ENCODE peak calls at places on chromosomes 13 and 19, in six cellular contexts. T is KBM-7, Y is T-helper 2 cell, A is NCI-H774, W is endodermal cell, F is fibroblast of the aortic adventitia. I is an unnamed sample.

GRCh38 chr13:40660270-40660669 is 6.2 kb downstream of the FOXO1 start:
- DNase-seq in T (no peak), Y (no peak), A (no peak), W (no peak), F (peak), I (no peak)

GRCh38 chr13:75415720-75416119 is 66.2 kb downstream of the TBC1D4 start:
- DNase-seq in T (no peak), Y (no peak), A (no peak), W (no peak), F (peak), I (peak)

GRCh38 chr19:29694669-29695627 is 20.1 kb downstream of the C19orf12 start:
- DNase-seq in T (peak), Y (peak), A (no peak), W (peak), F (peak), I (peak)

GRCh38 chr13:50596776-50597203 is 246.7 kb downstream of the DLEU7 start:
- DNase-seq in T (no peak), Y (no peak), A (no peak), W (no peak), F (no peak), I (no peak)

GRCh38 chr13:46345400-46345799 is 41.7 kb downstream of the RUBCNL start:
- DNase-seq in T (no peak), Y (no peak), A (no peak), W (no peak), F (peak), I (no peak)

GRCh38 chr13:33583398-33583797 is 234.6 kb upstream of the RFC3 start:
- DNase-seq in T (no peak), Y (no peak), A (no peak), W (no peak), F (no peak), I (no peak)

GRCh38 chr13:101455863-101456262 is 3.4 kb downstream of the ITGBL1 start:
- DNase-seq in T (no peak), Y (no peak), A (no peak), W (no peak), F (peak), I (peak)

GRCh38 chr13:44306401-44307192 is 67.0 kb upstream of the SERP2 start:
- DNase-seq in T (no peak), Y (no peak), A (no peak), W (peak), F (peak), I (peak)

GRCh38 chr19:54164369-54165068 is 5.0 kb upstream of the LENG1 start:
- DNase-seq in T (no peak), Y (peak), A (peak), W (peak), F (peak), I (no peak)

GRCh38 chr19:41597600-41598041 is 21.7 kb downstream of the CEACAM21 start:
- DNase-seq in T (peak), Y (peak), A (peak), W (peak), F (peak), I (peak)

GRCh38 chr19:13176345-13176744 is 26.1 kb downstream of the IER2 start:
- DNase-seq in T (no peak), Y (no peak), A (no peak), W (no peak), F (no peak), I (no peak)

GRCh38 chr19:44848036-44848804 is 2.1 kb downstream of the NECTIN2 start:
- DNase-seq in T (no peak), Y (no peak), A (no peak), W (peak), F (peak), I (peak)

GRCh38 chr19:18265611-18265981 is 8.7 kb downstream of the IQCN start:
- DNase-seq in T (no peak), Y (no peak), A (no peak), W (no peak), F (no peak), I (no peak)

GRCh38 chr13:23980160-23980551 is 82.9 kb upstream of the C1QTNF9B start:
- DNase-seq in T (peak), Y (peak), A (peak), W (peak), F (peak), I (peak)

GRCh38 chr13:49877629-49878218 is 58.4 kb downstream of the SPRYD7 start:
- DNase-seq in T (peak), Y (no peak), A (no peak), W (no peak), F (no peak), I (no peak)

GRCh38 chr19:43784981-43785808 is 4.4 kb upstream of the KCNN4 start:
- DNase-seq in T (peak), Y (no peak), A (peak), W (peak), F (peak), I (peak)

GRCh38 chr19:15448014-15448777 is 1.6 kb downstream of the WIZ start:
- DNase-seq in T (no peak), Y (no peak), A (no peak), W (no peak), F (no peak), I (peak)

GRCh38 chr13:108895220-108895704 is 265.9 kb downstream of the MYO16 start:
- DNase-seq in T (peak), Y (no peak), A (peak), W (no peak), F (peak), I (peak)

GRCh38 chr13:25871389-25872125 is 180.3 kb downstream of the SHISA2 start:
- DNase-seq in T (no peak), Y (no peak), A (no peak), W (no peak), F (no peak), I (no peak)

GRCh38 chr19:40627486-40628279 is 26.5 kb downstream of the LTBP4 start:
- DNase-seq in T (no peak), Y (no peak), A (no peak), W (peak), F (no peak), I (no peak)

GRCh38 chr19:4691383-4691782 is 21.2 kb upstream of the MYDGF start:
- DNase-seq in T (no peak), Y (no peak), A (no peak), W (no peak), F (no peak), I (no peak)

GRCh38 chr13:98892821-98893220 is 85.0 kb downstream of the DOCK9 start:
- DNase-seq in T (peak), Y (no peak), A (no peak), W (no peak), F (no peak), I (no peak)

GRCh38 chr19:55670280-55671053 is 4.6 kb upstream of the EPN1 start:
- DNase-seq in T (no peak), Y (no peak), A (peak), W (peak), F (no peak), I (peak)

GRCh38 chr19:18763674-18764590 is 27.2 kb downstream of the COMP start:
- DNase-seq in T (no peak), Y (no peak), A (no peak), W (no peak), F (peak), I (peak)

GRCh38 chr13:87089391-87089790 is 581.8 kb upstream of the SLITRK5 start:
- DNase-seq in T (no peak), Y (no peak), A (no peak), W (no peak), F (peak), I (peak)

GRCh38 chr13:79483302-79483701 is 2.3 kb downstream of the NDFIP2 start:
- DNase-seq in T (no peak), Y (no peak), A (no peak), W (no peak), F (peak), I (peak)

GRCh38 chr13:34124912-34125311 is 307.0 kb downstream of the RFC3 start:
- DNase-seq in T (no peak), Y (no peak), A (peak), W (no peak), F (no peak), I (no peak)

GRCh38 chr19:9076886-9077285 is 10.0 kb upstream of the OR1M1 start:
- DNase-seq in T (no peak), Y (no peak), A (no peak), W (no peak), F (no peak), I (no peak)